ENCODE peak calls at places on chromosome 22, in seven cellular contexts. P is SK-MEL-5, B is mammary epithelial cell, L is GM23338, Y is SHP77, F is GM12865, G is Calu3. D is an unnamed sample.

GRCh38 chr22:20760084-20760483 is 13.8 kb upstream of the SERPIND1 start:
- DNase-seq in L (no peak), B (no peak), Y (no peak), G (no peak), P (no peak), F (no peak), D (no peak)

GRCh38 chr22:49961601-49962011 is 1.0 kb downstream of the PIM3 start:
- DNase-seq in B (no peak), L (peak), F (no peak), Y (no peak), G (no peak), P (no peak), D (no peak)

GRCh38 chr22:45007247-45007945 is 2.4 kb downstream of the PHF21B start:
- DNase-seq in L (peak), F (no peak), P (peak), B (peak), G (peak), Y (no peak), D (no peak)

GRCh38 chr22:32309585-32310251 is 47.9 kb upstream of the RFPL3 start:
- DNase-seq in B (no peak), Y (no peak), F (no peak), P (no peak), G (no peak), L (peak), D (no peak)

GRCh38 chr22:44297662-44298061 is 15.1 kb downstream of the SHISAL1 start:
- DNase-seq in P (no peak), Y (no peak), G (no peak), F (no peak), B (no peak), L (no peak), D (no peak)

GRCh38 chr22:38924197-38924952 is 33.0 kb upstream of the APOBEC3A start:
- DNase-seq in B (peak), L (no peak), F (no peak), Y (peak), G (peak), P (peak), D (peak)

GRCh38 chr22:20550851-20551744 is 43.7 kb downstream of the MED15 start:
- DNase-seq in Y (no peak), P (no peak), F (peak), L (peak), G (no peak), B (no peak), D (no peak)

GRCh38 chr22:37545703-37546435 is 14.4 kb upstream of the CDC42EP1 start:
- DNase-seq in Y (no peak), F (no peak), P (no peak), G (peak), B (peak), L (peak), D (no peak)

GRCh38 chr22:29202231-29203192 is 3.2 kb upstream of the EMID1 start:
- DNase-seq in P (peak), G (peak), Y (peak), F (peak), L (peak), B (no peak), D (peak)

GRCh38 chr22:26462971-26463661 is 20.5 kb downstream of the HPS4 start:
- DNase-seq in P (no peak), B (no peak), F (no peak), Y (no peak), G (no peak), L (no peak), D (no peak)

D was measured in RPMI8226.